ENCODE peak calls at places on chromosome X, in nine cellular contexts. L is lower leg skin, N is GM12891, M is spleen, J is upper lobe of left lung, Y is uterus, E is A549, U is K562, F is ovary. C is an unnamed sample.

GRCh38 chrX:105975382-105975781 is 63.1 kb downstream of the SERPINA7 start:
- DNase-seq in Y (no peak), M (no peak), J (no peak), U (no peak), L (no peak), E (no peak), N (no peak), F (no peak), C (no peak)

GRCh38 chrX:115894087-115894486 is 276.5 kb upstream of the AGTR2 start:
- DNase-seq in N (no peak), Y (no peak), L (no peak), F (peak), J (no peak), M (no peak), U (no peak), E (no peak), C (no peak)

GRCh38 chrX:112867570-112867969 is 26.9 kb upstream of the AMOT start:
- DNase-seq in L (no peak), E (no peak), U (peak), M (no peak), F (no peak), N (no peak), Y (no peak), J (no peak), C (no peak)

GRCh38 chrX:74923942-74924448 is 1.3 kb downstream of the NEXMIF start:
- DNase-seq in U (no peak), N (no peak), M (peak), Y (peak), J (peak), L (no peak), F (peak), E (no peak), C (no peak)

GRCh38 chrX:6187256-6187655 is 41.4 kb downstream of the NLGN4X start:
- DNase-seq in L (no peak), N (no peak), E (no peak), U (no peak), Y (no peak), M (peak), J (no peak), F (no peak), C (no peak)

GRCh38 chrX:137031517-137032377 is 2.0 kb downstream of the GPR101 start:
- DNase-seq in N (no peak), L (no peak), E (no peak), J (no peak), Y (no peak), U (peak), M (no peak), F (no peak), C (peak)

GRCh38 chrX:22424141-22424915 is 151.6 kb downstream of the CBLL2 start:
- DNase-seq in M (no peak), Y (no peak), J (no peak), E (no peak), N (no peak), L (no peak), F (no peak), U (no peak), C (no peak)

GRCh38 chrX:136714626-136715599 is 65.8 kb downstream of the ARHGEF6 start:
- DNase-seq in U (no peak), E (no peak), N (no peak), J (no peak), Y (no peak), M (no peak), L (no peak), F (no peak), C (no peak)

GRCh38 chrX:119541188-119541587 is 24.0 kb downstream of the STEEP1 start:
- DNase-seq in F (no peak), E (peak), L (no peak), U (no peak), M (no peak), N (no peak), Y (no peak), J (no peak), C (no peak)

GRCh38 chrX:110391086-110391485 is 32.4 kb downstream of the RTL9 start:
- DNase-seq in N (no peak), F (no peak), M (no peak), L (no peak), E (no peak), J (no peak), Y (no peak), U (no peak), C (no peak)

GRCh38 chrX:44816369-44816768 is 27.5 kb upstream of the DUSP21 start:
- DNase-seq in J (no peak), U (no peak), Y (no peak), M (no peak), E (no peak), L (no peak), N (no peak), F (no peak), C (no peak)

GRCh38 chrX:37757082-37757481 is 22.8 kb upstream of the CYBB start:
- DNase-seq in U (no peak), L (no peak), E (no peak), N (no peak), J (no peak), F (no peak), Y (no peak), M (no peak), C (peak)

GRCh38 chrX:139890991-139891700 is 41.7 kb downstream of the ATP11C start:
- DNase-seq in N (no peak), Y (no peak), J (no peak), M (no peak), L (no peak), E (no peak), F (no peak), U (peak), C (no peak)

GRCh38 chrX:121733514-121733913 is 686.1 kb downstream of the GLUD2 start:
- DNase-seq in N (no peak), F (no peak), J (no peak), Y (no peak), L (no peak), E (no peak), U (no peak), M (no peak), C (no peak)

GRCh38 chrX:10900585-10901289 is 210.4 kb upstream of the HCCS start:
- DNase-seq in N (no peak), U (no peak), L (no peak), M (no peak), E (peak), J (no peak), Y (no peak), F (no peak), C (no peak)

GRCh38 chrX:103831342-103831802 is 685 bp downstream of the RAB9B start:
- DNase-seq in M (no peak), Y (no peak), J (peak), U (peak), E (peak), N (no peak), F (no peak), L (no peak), C (no peak)

GRCh38 chrX:129678176-129678880 is 23.6 kb upstream of the APLN start:
- DNase-seq in M (peak), Y (no peak), F (no peak), L (no peak), N (no peak), U (no peak), E (peak), J (peak), C (peak)

GRCh38 chrX:65920620-65921019 is 119.3 kb downstream of the VSIG4 start:
- DNase-seq in N (no peak), F (no peak), J (no peak), Y (no peak), L (no peak), M (no peak), U (no peak), E (no peak), C (no peak)

GRCh38 chrX:70755850-70756249 is 152.7 kb downstream of the TEX11 start:
- DNase-seq in N (no peak), U (peak), M (peak), J (peak), F (no peak), L (no peak), Y (no peak), E (no peak), C (no peak)

GRCh38 chrX:18899796-18900380 is 84.0 kb downstream of the PHKA2 start:
- DNase-seq in E (peak), L (no peak), N (no peak), J (peak), Y (no peak), U (no peak), F (no peak), M (peak), C (no peak)

GRCh38 chrX:310621-311155 is 7.9 kb downstream of the GTPBP6 start:
- DNase-seq in L (peak), F (no peak), Y (no peak), M (peak), J (no peak), N (no peak), E (no peak), U (no peak), C (no peak)

GRCh38 chrX:302975-303374 is 15.6 kb downstream of the GTPBP6 start:
- DNase-seq in U (no peak), E (no peak), F (no peak), N (no peak), J (no peak), M (peak), Y (no peak), L (no peak), C (no peak)

GRCh38 chrX:308821-309520 is 9.6 kb downstream of the GTPBP6 start:
- DNase-seq in J (no peak), M (peak), Y (no peak), L (no peak), F (no peak), E (no peak), N (no peak), U (no peak), C (no peak)

GRCh38 chrX:311156-312129 is 7.2 kb downstream of the GTPBP6 start:
- DNase-seq in F (peak), J (peak), Y (no peak), M (peak), N (no peak), U (no peak), L (peak), E (no peak), C (no peak)

DNA sequence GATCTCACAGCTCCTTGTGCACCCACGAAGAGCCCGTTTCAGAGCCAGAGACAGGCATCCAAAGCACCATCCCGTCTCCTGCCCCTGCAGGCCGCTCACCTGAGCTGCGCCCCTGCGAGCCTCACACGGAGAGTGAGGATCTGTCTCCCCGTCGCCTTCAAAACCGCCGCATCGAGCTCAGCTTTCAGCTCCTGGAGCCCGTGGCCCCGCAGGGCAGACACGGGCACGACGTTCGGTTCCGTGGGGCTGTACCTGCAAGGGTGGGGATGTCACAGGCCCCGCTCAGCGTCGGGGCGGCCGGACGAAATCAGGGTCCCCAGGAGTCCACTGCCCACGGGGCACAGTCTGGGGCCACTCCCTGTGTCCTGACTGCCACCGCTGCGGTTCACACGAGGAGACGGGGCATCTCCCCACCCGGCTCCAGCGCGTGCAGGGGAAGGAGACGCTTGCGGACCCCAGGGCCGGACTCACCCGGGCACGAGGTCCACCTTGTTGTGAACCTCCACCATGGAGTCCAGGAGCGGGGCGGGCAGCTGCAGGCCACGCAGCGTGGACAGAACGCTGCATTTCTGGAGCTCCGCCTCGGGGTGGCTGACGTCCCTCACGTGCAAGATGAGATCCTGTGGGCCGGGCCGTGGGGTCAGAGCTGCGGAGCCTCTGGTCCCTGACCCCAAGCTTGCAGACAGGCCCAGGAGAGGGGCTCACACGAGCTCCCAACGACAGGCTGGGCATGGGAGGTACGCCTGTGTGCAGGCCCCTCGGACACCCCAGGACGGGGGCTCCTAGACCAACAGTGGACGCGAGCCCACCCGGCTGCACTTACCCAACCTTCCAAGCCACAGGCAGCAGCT is 11.1 kb downstream of the GTPBP6 start:
- DNase-seq in J (no peak), F (no peak), N (no peak), L (peak), E (no peak), U (no peak), M (peak), Y (no peak), C (no peak)
- TF ChIP-seq POLR2A in J (no peak), F (no peak), N (no peak), L (no peak), E (no peak), U (no peak), M (no peak), Y (no peak), C (no peak)

GRCh38 chrX:53084043-53084570 is 1.9 kb downstream of the TSPYL2 start:
- DNase-seq in L (no peak), J (no peak), Y (no peak), U (no peak), E (no peak), M (no peak), F (no peak), N (no peak), C (no peak)
- TF ChIP-seq POLR2A in L (no peak), J (no peak), Y (no peak), U (no peak), E (no peak), M (no peak), F (peak), N (no peak), C (no peak)

DNA sequence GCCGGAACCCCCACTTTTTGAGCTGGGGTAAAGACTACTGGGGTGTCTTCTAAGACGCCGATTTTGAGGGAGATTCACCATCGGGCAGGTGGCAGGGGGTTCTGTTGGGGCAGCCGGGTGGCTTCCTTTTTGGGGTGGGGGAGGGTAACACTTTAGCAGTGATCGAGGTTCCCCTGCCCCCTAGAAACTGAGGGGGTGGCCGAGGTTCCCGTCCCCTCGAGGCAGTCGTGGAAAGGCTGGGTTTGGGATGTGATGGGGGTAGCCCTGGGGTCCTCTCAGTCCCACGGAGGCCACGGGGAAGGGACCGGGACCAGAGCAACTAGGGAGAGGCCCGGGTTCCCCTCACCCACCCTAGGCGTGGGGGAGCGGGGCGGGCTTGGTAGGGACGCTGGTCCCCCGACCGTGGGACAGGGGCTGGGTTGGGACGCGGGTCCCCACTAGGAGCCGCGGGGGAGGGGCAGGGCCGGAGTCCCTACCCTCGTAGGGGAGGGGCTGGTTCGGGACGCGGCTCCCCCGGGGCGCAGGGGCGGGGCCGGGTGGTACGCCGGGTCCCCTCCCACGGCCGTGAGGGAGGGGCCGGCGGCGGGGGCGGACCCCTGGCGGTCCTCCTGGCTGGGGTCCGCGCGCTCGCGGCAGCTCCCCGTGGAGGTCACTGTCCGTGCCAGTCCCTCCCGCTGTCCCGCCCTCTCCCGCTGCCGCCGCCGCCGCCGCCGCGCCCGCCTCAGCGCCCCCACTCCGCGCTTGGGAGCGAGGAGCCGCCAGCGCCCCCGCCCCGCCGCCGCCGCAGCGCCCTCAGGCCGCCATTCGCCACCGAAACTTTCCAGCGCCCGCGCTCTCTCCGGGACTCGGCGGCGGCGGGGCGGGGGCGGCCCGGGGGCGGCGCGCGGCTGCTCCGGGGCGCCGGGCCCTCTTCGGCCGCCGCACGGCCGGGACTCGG is at the start of gene TBL1X:
- DNase-seq in Y (peak), E (peak), L (no peak), J (peak), N (peak), U (peak), M (peak), F (peak), C (peak)
- TF ChIP-seq POLR2A in Y (no peak), E (no peak), L (no peak), J (peak), N (no peak), U (no peak), M (no peak), F (no peak), C (no peak)

GRCh38 chrX:47658684-47659515 is at the start of gene UXT:
- DNase-seq in N (peak), J (peak), M (peak), E (peak), L (peak), Y (peak), F (peak), U (peak), C (peak)
- TF ChIP-seq POLR2A in N (no peak), J (peak), M (peak), E (no peak), L (no peak), Y (peak), F (peak), U (peak), C (peak)